ENCODE peak calls at places on chromosomes 13 and 19, in seven cellular contexts. Z is OCI-LY7, S is AG09319, I is GM10248, J is Peyer's patch, A is AG09309, H is A549. U is an unnamed sample.

GRCh38 chr19:1122972-1123363 is 19.2 kb downstream of the GPX4 start:
- DNase-seq in Z (peak), S (peak), I (peak), J (peak), A (no peak), H (peak), U (peak)

GRCh38 chr13:65460136-65460535 is 1770.0 kb downstream of the PCDH9 start:
- DNase-seq in Z (no peak), S (no peak), I (no peak), J (no peak), A (no peak), H (no peak), U (no peak)

GRCh38 chr13:61908906-61909305 is 493.3 kb upstream of the PCDH20 start:
- DNase-seq in Z (no peak), S (no peak), I (no peak), J (no peak), A (no peak), H (no peak), U (no peak)

GRCh38 chr19:33998302-33998701 is 174.0 kb upstream of the LSM14A start:
- DNase-seq in Z (no peak), S (no peak), I (no peak), J (no peak), A (no peak), H (peak), U (no peak)

GRCh38 chr13:48066310-48066989 is 28.5 kb downstream of the MED4 start:
- DNase-seq in Z (no peak), S (no peak), I (no peak), J (no peak), A (no peak), H (peak), U (peak)

GRCh38 chr13:106490887-106491321 is 44.6 kb downstream of the EFNB2 start:
- DNase-seq in Z (no peak), S (no peak), I (no peak), J (no peak), A (no peak), H (no peak), U (peak)

GRCh38 chr19:3066482-3067049 is 4.3 kb upstream of the TLE5 start:
- DNase-seq in Z (no peak), S (no peak), I (no peak), J (no peak), A (no peak), H (no peak), U (no peak)

GRCh38 chr19:28289294-28290063 is 923.5 kb downstream of the UQCRFS1 start:
- DNase-seq in Z (no peak), S (peak), I (no peak), J (no peak), A (peak), H (no peak), U (no peak)

GRCh38 chr19:28234637-28235036 is 978.3 kb downstream of the UQCRFS1 start:
- DNase-seq in Z (no peak), S (no peak), I (no peak), J (no peak), A (peak), H (no peak), U (no peak)

GRCh38 chr19:52962394-52963228 is at the start of gene ZNF816:
- DNase-seq in Z (peak), S (peak), I (peak), J (peak), A (peak), H (peak), U (peak)

GRCh38 chr19:470701-471100 is 9.9 kb upstream of the SHC2 start:
- DNase-seq in Z (no peak), S (no peak), I (no peak), J (no peak), A (no peak), H (no peak), U (no peak)

GRCh38 chr13:111909971-111910671 is 156.8 kb upstream of the SOX1 start:
- DNase-seq in Z (no peak), S (no peak), I (no peak), J (peak), A (no peak), H (no peak), U (no peak)

GRCh38 chr19:543912-544608 is at the start of gene GZMM:
- DNase-seq in Z (no peak), S (no peak), I (no peak), J (peak), A (no peak), H (no peak), U (peak)

GRCh38 chr13:67299072-67299635 is 69.0 kb upstream of the PCDH9 start:
- DNase-seq in Z (no peak), S (no peak), I (no peak), J (no peak), A (peak), H (peak), U (no peak)

GRCh38 chr13:44620057-44620456 is 43.9 kb upstream of the TSC22D1 start:
- DNase-seq in Z (no peak), S (no peak), I (no peak), J (no peak), A (no peak), H (peak), U (no peak)

GRCh38 chr19:3358919-3359849 is 7.2 kb upstream of the NFIC start:
- DNase-seq in Z (peak), S (no peak), I (peak), J (peak), A (no peak), H (no peak), U (peak)

GRCh38 chr13:100392709-100393630 is 195.6 kb downstream of the GGACT start:
- DNase-seq in Z (no peak), S (peak), I (peak), J (peak), A (peak), H (peak), U (peak)

GRCh38 chr13:65892859-65893258 is 1337.3 kb downstream of the PCDH9 start:
- DNase-seq in Z (no peak), S (no peak), I (no peak), J (no peak), A (no peak), H (no peak), U (no peak)

GRCh38 chr13:26445092-26445491 is 112.4 kb upstream of the WASF3 start:
- DNase-seq in Z (no peak), S (no peak), I (no peak), J (no peak), A (no peak), H (no peak), U (no peak)

GRCh38 chr13:80989770-80990169 is 648.8 kb upstream of the SPRY2 start:
- DNase-seq in Z (no peak), S (no peak), I (no peak), J (no peak), A (no peak), H (no peak), U (no peak)

GRCh38 chr19:46787331-46788100 is 878 bp downstream of the SLC1A5 start:
- DNase-seq in Z (peak), S (no peak), I (no peak), J (peak), A (no peak), H (peak), U (peak)

GRCh38 chr19:6718741-6719539 is 1.5 kb downstream of the C3 start:
- DNase-seq in Z (peak), S (no peak), I (peak), J (peak), A (no peak), H (peak), U (peak)

GRCh38 chr13:31749929-31750328 is 10.6 kb downstream of the RXFP2 start:
- DNase-seq in Z (no peak), S (peak), I (no peak), J (no peak), A (peak), H (no peak), U (no peak)

GRCh38 chr19:13796301-13797057 is 1.2 kb downstream of the ZSWIM4 start:
- DNase-seq in Z (peak), S (peak), I (peak), J (peak), A (peak), H (peak), U (peak)

GRCh38 chr19:40235238-40236025 is 8.9 kb upstream of the CCNP start:
- DNase-seq in Z (no peak), S (no peak), I (no peak), J (no peak), A (no peak), H (no peak), U (no peak)
- TF ChIP-seq CTCF in Z (peak), S (peak), I (peak), J (no peak), A (peak), H (peak), U (peak)

DNA sequence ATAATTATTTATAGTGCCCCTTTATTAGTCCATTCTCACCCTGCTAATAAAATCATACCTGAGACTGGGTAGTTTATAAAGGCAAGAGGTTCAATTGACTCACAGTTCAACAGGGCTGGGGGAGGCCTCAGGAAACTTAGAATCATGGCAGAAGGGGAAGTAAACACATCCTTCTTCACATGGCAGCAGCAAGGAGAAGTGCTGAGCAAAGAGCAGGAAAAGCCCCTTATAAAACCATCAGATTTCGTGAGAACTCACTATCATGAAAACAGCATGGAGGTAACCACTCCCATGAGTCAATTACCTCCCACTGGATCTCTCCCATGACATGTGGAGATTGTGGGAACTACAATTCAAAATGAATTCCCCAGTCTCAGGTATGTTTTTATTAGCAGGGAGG is 89.9 kb upstream of the STARD13 start:
- DNase-seq in Z (no peak), S (no peak), I (no peak), J (no peak), A (no peak), H (no peak), U (no peak)
- TF ChIP-seq CTCF in Z (no peak), S (no peak), I (no peak), J (no peak), A (no peak), H (no peak), U (no peak)

DNA sequence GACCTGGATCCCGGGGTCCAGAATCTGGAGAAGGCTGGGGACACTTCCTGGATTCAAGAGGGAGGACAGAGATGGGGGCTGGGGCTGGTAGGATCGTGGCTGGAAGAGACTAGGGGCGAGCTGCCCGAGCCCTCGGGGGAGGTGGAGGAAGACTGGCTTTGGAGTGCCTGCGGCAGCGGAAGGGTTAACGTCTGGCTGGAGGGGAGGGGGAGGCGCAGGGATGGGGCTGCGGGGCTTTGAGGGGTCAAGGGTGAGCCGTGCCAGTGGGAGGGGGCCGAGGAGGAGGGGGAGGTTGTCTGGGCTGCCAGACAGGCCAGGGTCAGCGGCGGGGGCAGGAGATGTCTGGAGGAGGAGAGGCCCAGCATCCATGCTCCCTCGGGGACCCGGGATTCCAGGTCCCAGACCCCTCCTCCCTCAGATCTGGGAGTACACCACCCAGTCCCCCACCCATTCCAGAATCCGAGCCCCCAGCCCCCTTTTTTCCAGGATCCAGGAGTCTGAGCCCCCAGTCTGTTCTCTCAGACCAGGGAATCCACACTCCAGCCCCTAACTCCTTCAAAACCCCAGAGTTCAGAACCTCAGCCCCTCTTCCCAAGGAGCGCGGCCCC is 3.3 kb upstream of the SPACA6 start:
- DNase-seq in Z (no peak), S (no peak), I (peak), J (no peak), A (no peak), H (peak), U (no peak)
- TF ChIP-seq CTCF in Z (no peak), S (no peak), I (no peak), J (no peak), A (no peak), H (no peak), U (no peak)

DNA sequence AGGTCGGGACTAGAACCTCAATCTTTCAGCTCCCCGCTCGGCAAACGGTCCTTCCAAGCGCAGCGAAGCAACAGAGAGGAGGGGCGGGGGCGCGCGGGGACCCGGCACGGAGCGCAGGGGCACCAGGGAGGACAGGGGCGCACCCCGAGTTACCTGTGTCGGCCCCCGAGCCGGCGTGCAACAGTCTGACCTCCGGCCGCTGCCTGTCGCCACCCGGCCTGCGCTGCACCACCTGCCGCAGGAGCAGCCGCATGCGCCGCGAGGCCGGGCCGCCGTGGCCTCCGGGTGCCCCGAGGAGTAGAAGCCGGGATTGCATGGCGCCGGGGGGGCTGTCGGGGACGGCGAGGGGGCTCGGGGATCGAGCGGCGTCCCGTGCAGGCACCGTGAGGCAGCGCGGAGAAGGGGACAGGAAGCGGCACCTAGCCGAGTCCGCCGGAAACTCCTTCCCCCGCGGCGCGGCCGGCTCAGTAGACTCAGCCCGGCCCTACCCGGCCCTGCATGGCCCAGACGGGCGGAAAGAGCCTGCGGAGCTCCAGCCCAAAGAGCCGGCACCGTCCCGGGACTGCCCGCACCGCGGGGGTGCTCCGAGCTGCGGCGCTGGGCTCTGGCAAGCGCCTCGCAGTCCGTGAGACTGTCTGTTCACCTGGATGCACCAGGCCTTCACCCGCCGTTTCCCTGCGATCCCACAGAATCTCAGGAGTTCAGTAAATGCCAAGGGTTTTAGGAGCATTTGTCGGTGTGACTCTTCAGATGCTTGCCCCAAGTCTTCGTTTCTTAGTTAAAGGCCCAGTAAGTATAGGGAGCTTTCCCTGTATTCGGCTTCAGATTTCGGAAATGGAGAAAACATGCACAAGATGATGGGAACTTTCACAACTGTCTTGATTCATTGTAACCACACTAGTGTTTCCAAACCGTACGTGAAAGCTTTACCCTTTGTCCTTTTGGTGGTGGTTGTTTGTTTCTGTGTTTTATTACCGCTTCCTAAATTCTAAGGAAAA is at the start of gene VWA8:
- DNase-seq in Z (peak), S (peak), I (peak), J (peak), A (no peak), H (peak), U (peak)
- TF ChIP-seq CTCF in Z (no peak), S (no peak), I (no peak), J (no peak), A (no peak), H (no peak), U (no peak)

U was measured in activated CD8-positive, alpha-beta T cell treated with anti-CD3 and anti-CD28 coated beads for 36 hours.